ENCODE peak calls at places on chromosomes 3 and 15, in ten cellular contexts. One of them, this sample, is unnamed.

GRCh38 chr3:13546667-13547171 is 2.2 kb upstream of the FBLN2 start:
- DNase-seq in activated CD4-positive, alpha-beta T cell treated with anti-CD3 and anti-CD28 coated beads, Interleukin-2, amount 50 U/mL, for 24 hours: no peak
- DNase-seq in tibial artery: no peak
- DNase-seq in fibroblast of mammary gland: no peak
- DNase-seq in germinal center: no peak
- DNase-seq in iPS-NIHi11: no peak
- DNase-seq in HFFc6: peak
- DNase-seq in head of caudate nucleus: no peak
- DNase-seq in neural crest cell: no peak
- DNase-seq in T-cell: no peak
- DNase-seq in this sample: no peak

GRCh38 chr3:194592798-194593752 is 40.1 kb downstream of the TMEM44 start:
- DNase-seq in activated CD4-positive, alpha-beta T cell treated with anti-CD3 and anti-CD28 coated beads, Interleukin-2, amount 50 U/mL, for 24 hours: no peak
- DNase-seq in T-cell: no peak
- DNase-seq in HFFc6: peak
- DNase-seq in tibial artery: peak
- DNase-seq in fibroblast of mammary gland: peak
- DNase-seq in neural crest cell: no peak
- DNase-seq in iPS-NIHi11: peak
- DNase-seq in germinal center: peak
- DNase-seq in head of caudate nucleus: no peak
- DNase-seq in this sample: peak

GRCh38 chr3:43872301-43872700 is 181.6 kb downstream of the ABHD5 start:
- DNase-seq in tibial artery: no peak
- DNase-seq in head of caudate nucleus: no peak
- DNase-seq in fibroblast of mammary gland: peak
- DNase-seq in neural crest cell: no peak
- DNase-seq in iPS-NIHi11: no peak
- DNase-seq in T-cell: no peak
- DNase-seq in activated CD4-positive, alpha-beta T cell treated with anti-CD3 and anti-CD28 coated beads, Interleukin-2, amount 50 U/mL, for 24 hours: no peak
- DNase-seq in germinal center: no peak
- DNase-seq in HFFc6: peak
- DNase-seq in this sample: peak

GRCh38 chr15:60480149-60480548 is 1.2 kb upstream of the ICE2 start:
- DNase-seq in tibial artery: no peak
- DNase-seq in head of caudate nucleus: no peak
- DNase-seq in neural crest cell: no peak
- DNase-seq in fibroblast of mammary gland: no peak
- DNase-seq in HFFc6: no peak
- DNase-seq in iPS-NIHi11: no peak
- DNase-seq in activated CD4-positive, alpha-beta T cell treated with anti-CD3 and anti-CD28 coated beads, Interleukin-2, amount 50 U/mL, for 24 hours: no peak
- DNase-seq in T-cell: no peak
- DNase-seq in germinal center: no peak
- DNase-seq in this sample: no peak

GRCh38 chr15:37134244-37134643 is 33.9 kb upstream of the MEIS2 start:
- DNase-seq in germinal center: no peak
- DNase-seq in activated CD4-positive, alpha-beta T cell treated with anti-CD3 and anti-CD28 coated beads, Interleukin-2, amount 50 U/mL, for 24 hours: no peak
- DNase-seq in neural crest cell: no peak
- DNase-seq in head of caudate nucleus: no peak
- DNase-seq in iPS-NIHi11: no peak
- DNase-seq in tibial artery: no peak
- DNase-seq in fibroblast of mammary gland: no peak
- DNase-seq in T-cell: no peak
- DNase-seq in HFFc6: no peak
- DNase-seq in this sample: no peak

GRCh38 chr15:94749848-94750617 is 518.7 kb downstream of the MCTP2 start:
- DNase-seq in head of caudate nucleus: no peak
- DNase-seq in T-cell: no peak
- DNase-seq in neural crest cell: no peak
- DNase-seq in tibial artery: no peak
- DNase-seq in activated CD4-positive, alpha-beta T cell treated with anti-CD3 and anti-CD28 coated beads, Interleukin-2, amount 50 U/mL, for 24 hours: no peak
- DNase-seq in HFFc6: no peak
- DNase-seq in iPS-NIHi11: no peak
- DNase-seq in fibroblast of mammary gland: no peak
- DNase-seq in germinal center: peak
- DNase-seq in this sample: no peak

GRCh38 chr15:98518823-98519561 is 129.3 kb upstream of the IGF1R start:
- DNase-seq in HFFc6: peak
- DNase-seq in iPS-NIHi11: peak
- DNase-seq in head of caudate nucleus: peak
- DNase-seq in T-cell: peak
- DNase-seq in activated CD4-positive, alpha-beta T cell treated with anti-CD3 and anti-CD28 coated beads, Interleukin-2, amount 50 U/mL, for 24 hours: peak
- DNase-seq in fibroblast of mammary gland: peak
- DNase-seq in neural crest cell: peak
- DNase-seq in germinal center: peak
- DNase-seq in tibial artery: no peak
- DNase-seq in this sample: peak

GRCh38 chr3:153052096-153052460 is 109.9 kb upstream of the RAP2B start:
- DNase-seq in tibial artery: peak
- DNase-seq in head of caudate nucleus: peak
- DNase-seq in germinal center: no peak
- DNase-seq in activated CD4-positive, alpha-beta T cell treated with anti-CD3 and anti-CD28 coated beads, Interleukin-2, amount 50 U/mL, for 24 hours: no peak
- DNase-seq in neural crest cell: no peak
- DNase-seq in fibroblast of mammary gland: peak
- DNase-seq in iPS-NIHi11: no peak
- DNase-seq in HFFc6: peak
- DNase-seq in T-cell: no peak
- DNase-seq in this sample: peak

GRCh38 chr15:83653639-83654378 is at the start of gene ADAMTSL3:
- DNase-seq in fibroblast of mammary gland: peak
- DNase-seq in tibial artery: peak
- DNase-seq in activated CD4-positive, alpha-beta T cell treated with anti-CD3 and anti-CD28 coated beads, Interleukin-2, amount 50 U/mL, for 24 hours: no peak
- DNase-seq in head of caudate nucleus: peak
- DNase-seq in germinal center: no peak
- DNase-seq in neural crest cell: peak
- DNase-seq in HFFc6: no peak
- DNase-seq in T-cell: no peak
- DNase-seq in iPS-NIHi11: peak
- DNase-seq in this sample: peak

GRCh38 chr3:41740374-41740773 is 221.5 kb downstream of the ULK4 start:
- DNase-seq in iPS-NIHi11: no peak
- DNase-seq in head of caudate nucleus: no peak
- DNase-seq in T-cell: no peak
- DNase-seq in activated CD4-positive, alpha-beta T cell treated with anti-CD3 and anti-CD28 coated beads, Interleukin-2, amount 50 U/mL, for 24 hours: no peak
- DNase-seq in germinal center: no peak
- DNase-seq in fibroblast of mammary gland: no peak
- DNase-seq in tibial artery: no peak
- DNase-seq in neural crest cell: no peak
- DNase-seq in HFFc6: no peak
- DNase-seq in this sample: no peak

This sample was measured in AG10803.